ENCODE peak calls at places on chromosomes 3 and 15, in four cellular contexts. J, M, P and C are unnamed samples.

GRCh38 chr15:59008086-59008485 is 20.6 kb downstream of the RNF111 start:
- DNase-seq in J (no peak), M (no peak), P (no peak), C (no peak)

GRCh38 chr3:52892625-52893311 is 4.6 kb downstream of the STIMATE start:
- DNase-seq in J (peak; percentile 7), M (no peak), P (no peak), C (no peak)

GRCh38 chr3:39428745-39429201 is 22.3 kb downstream of the RPSA start:
- DNase-seq in J (no peak), M (no peak), P (no peak), C (no peak)

GRCh38 chr3:145094355-145094941 is 1066.5 kb downstream of the PLOD2 start:
- DNase-seq in J (peak; percentile 55), M (no peak), P (peak; percentile 21), C (no peak)

GRCh38 chr3:18988619-18989229 is 159.6 kb upstream of the KCNH8 start:
- DNase-seq in J (peak; percentile 65), M (no peak), P (peak; percentile 27), C (no peak)

GRCh38 chr3:101042996-101043686 is 49.9 kb upstream of the ABI3BP start:
- DNase-seq in J (no peak), M (no peak), P (no peak), C (no peak)

GRCh38 chr15:75849167-75849566 is 5.9 kb downstream of the UBE2Q2 start:
- DNase-seq in J (no peak), M (no peak), P (no peak), C (no peak)

GRCh38 chr3:132803889-132804288 is 81.7 kb upstream of the NPHP3 start:
- DNase-seq in J (peak; percentile 63), M (peak; percentile 15), P (no peak), C (peak; percentile 54)

GRCh38 chr15:72271895-72272212 is 500 bp downstream of the PARP6 start:
- DNase-seq in J (peak; percentile 67), M (no peak), P (no peak), C (no peak)

GRCh38 chr3:175075269-175075668 is 216.1 kb downstream of the NAALADL2 start:
- DNase-seq in J (no peak), M (no peak), P (no peak), C (no peak)

GRCh38 chr15:100898661-100899462 is 19.2 kb downstream of the ALDH1A3 start:
- DNase-seq in J (peak; percentile 84), M (no peak), P (no peak), C (no peak)

GRCh38 chr3:196661400-196661799 is 21.9 kb downstream of the NRROS start:
- DNase-seq in J (peak; percentile 45), M (no peak), P (no peak), C (no peak)

GRCh38 chr3:192817506-192817905 is 90.2 kb upstream of the FGF12 start:
- DNase-seq in J (no peak), M (no peak), P (no peak), C (no peak)
- H2AK5ac ChIP-seq in J (no peak overlapping the region), M (no peak overlapping the region), P (no peak overlapping the region), C (no peak overlapping the region)

DNA sequence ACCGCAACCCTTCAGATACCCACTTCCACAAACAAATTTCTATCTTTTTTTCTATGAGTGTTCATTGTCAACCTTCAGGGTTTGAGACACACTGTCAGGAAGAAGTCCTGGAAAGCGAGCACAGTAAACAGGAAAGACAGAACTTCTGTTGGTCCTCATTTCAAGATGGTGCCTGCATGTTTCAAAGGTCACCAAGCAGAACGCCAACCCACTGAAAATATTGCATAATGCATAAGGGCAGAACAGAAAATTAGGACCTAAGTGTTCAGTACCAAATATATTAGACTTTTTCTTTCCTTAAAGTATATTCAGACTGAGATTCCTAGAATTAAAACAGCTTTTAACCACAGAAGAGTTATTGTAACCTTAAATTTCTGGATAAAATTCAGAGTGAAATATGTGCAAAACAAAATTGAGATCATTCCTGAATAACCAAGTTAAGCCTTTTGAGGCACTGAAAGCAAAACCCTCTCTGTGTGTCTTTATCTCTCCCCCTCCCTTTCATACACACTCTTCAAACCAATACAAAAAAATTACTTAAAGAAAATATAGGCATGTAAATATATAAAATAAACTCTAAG is 387.8 kb upstream of the THBS1 start:
- DNase-seq in J (no peak), M (no peak), P (no peak), C (no peak)
- H4K8ac ChIP-seq in J (no peak overlapping the region), M (no peak overlapping the region), P (no peak overlapping the region), C (no peak overlapping the region)

GRCh38 chr3:45968706-45969105 is 25.4 kb downstream of the CXCR6 start:
- DNase-seq in J (peak; percentile 81), M (no peak), P (no peak), C (no peak)

GRCh38 chr3:45968149-45968548 is 24.9 kb downstream of the CXCR6 start:
- DNase-seq in J (no peak), M (no peak), P (no peak), C (no peak)

GRCh38 chr3:45966371-45966780 is 23.1 kb downstream of the CXCR6 start:
- DNase-seq in J (no peak), M (no peak), P (no peak), C (no peak)

GRCh38 chr3:45966969-45967640 is 23.8 kb downstream of the CXCR6 start:
- DNase-seq in J (no peak), M (no peak), P (no peak), C (no peak)

GRCh38 chr3:45967724-45968123 is 24.5 kb downstream of the CXCR6 start:
- DNase-seq in J (no peak), M (no peak), P (no peak), C (no peak)
- H2AK5ac ChIP-seq in J (no peak overlapping the region), M (no peak overlapping the region), P (no peak overlapping the region), C (no peak overlapping the region)

GRCh38 chr3:130528120-130528519 is 11.1 kb downstream of the COL6A6 start:
- DNase-seq in J (no peak), M (no peak), P (no peak), C (no peak)
- H4K8ac ChIP-seq in J (no peak overlapping the region), M (no peak overlapping the region), P (no peak overlapping the region), C (no peak overlapping the region)

GRCh38 chr3:150311156-150311555 is 96.9 kb upstream of the TSC22D2 start:
- DNase-seq in J (no peak), M (no peak), P (no peak), C (no peak)

GRCh38 chr3:150309557-150309956 is 98.5 kb upstream of the TSC22D2 start:
- DNase-seq in J (no peak), M (no peak), P (no peak), C (no peak)

GRCh38 chr3:150315711-150316110 is 92.4 kb upstream of the TSC22D2 start:
- DNase-seq in J (no peak), M (no peak), P (no peak), C (no peak)

GRCh38 chr3:150314248-150315027 is 93.7 kb upstream of the TSC22D2 start:
- DNase-seq in J (no peak), M (no peak), P (no peak), C (no peak)

DNA sequence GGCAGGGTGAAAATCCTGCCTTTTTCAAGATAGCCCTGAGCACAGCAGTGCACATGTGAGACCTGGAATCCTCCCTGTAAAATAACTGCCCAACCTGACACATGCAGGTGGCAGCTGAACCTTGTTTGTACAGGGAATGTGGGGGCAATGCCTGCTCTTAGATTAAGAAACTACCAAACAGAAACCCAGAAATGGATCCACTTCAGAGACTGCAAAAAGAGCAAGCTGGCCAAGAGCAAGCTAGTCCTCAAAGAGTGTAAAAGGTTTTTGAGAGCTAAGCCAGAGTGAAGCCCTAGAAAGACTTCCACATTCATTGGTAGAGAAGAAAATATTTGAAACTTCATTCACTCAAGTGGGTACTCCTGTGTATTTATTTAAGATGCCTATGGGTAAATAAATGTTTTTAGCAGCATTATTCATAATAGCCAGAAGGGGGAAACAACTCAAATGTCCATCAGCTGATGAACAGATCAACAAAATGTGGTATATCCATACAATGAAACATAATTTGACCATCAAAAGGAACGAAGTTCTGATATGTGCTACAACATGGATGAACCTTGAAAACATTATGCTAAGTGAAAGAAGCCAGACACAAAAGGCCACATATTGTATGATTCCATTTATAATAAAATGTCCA is 96.0 kb upstream of the TSC22D2 start:
- DNase-seq in J (no peak), M (no peak), P (no peak), C (no peak)
- H2AK5ac ChIP-seq in J (no peak overlapping the region), M (no peak overlapping the region), P (no peak overlapping the region), C (no peak overlapping the region)

DNA sequence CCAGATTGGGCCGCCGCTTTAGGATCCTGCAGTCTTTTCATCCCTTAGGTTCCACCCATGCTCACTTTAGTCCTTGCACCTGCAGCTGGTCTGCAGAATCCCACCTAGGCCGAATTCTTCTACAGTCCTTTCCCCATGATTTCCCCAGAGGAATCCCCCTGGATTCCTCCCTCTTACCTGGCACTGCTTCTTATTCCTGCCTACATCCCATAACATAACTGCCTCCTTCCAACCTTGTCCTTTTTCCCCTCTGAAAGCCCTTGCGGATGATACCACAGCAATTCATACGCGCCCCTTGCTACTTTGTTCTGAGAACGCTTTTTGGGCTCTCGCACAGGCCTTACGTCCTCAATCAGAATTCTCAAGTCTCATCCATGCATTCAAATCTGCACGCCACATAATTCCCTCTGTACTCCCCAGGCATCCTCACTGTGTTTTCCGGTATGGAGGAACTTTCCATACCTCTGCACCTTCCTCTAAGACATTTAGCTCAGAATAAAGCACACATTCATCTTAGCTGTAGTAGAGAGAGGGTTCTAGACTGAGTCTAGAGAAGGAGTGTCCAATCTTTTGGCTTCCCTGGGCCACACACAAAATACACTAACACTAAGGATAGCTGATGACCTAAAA is 615 bp downstream of the EIF2AK4 start:
- DNase-seq in J (no peak), M (no peak), P (peak; percentile 15), C (no peak)
- H4K8ac ChIP-seq in J (no peak overlapping the region), M (no peak overlapping the region), P (no peak overlapping the region), C (no peak overlapping the region)